ENCODE peak calls at places on chromosomes 13 and 19, in nine cellular contexts. Z is heart left ventricle; Q is K562; N is Peyer's patch; H is CD8-positive, alpha-beta memory T cell; O is stomach; J is caudate nucleus; W is AG04450; P is mammary epithelial cell. A is an unnamed sample.
A peak's percentile ranks its signal among the peaks of the same experiment; 100 is the strongest.

GRCh38 chr13:54953786-54954185 is 1925.2 kb downstream of the OLFM4 start:
- DNase-seq in H (no peak), Z (no peak), W (no peak), N (no peak), O (no peak), P (no peak), J (no peak), Q (no peak), A (no peak)

GRCh38 chr19:42197375-42197817 is 20.1 kb downstream of the DEDD2 start:
- DNase-seq in H (no peak), J (no peak), Z (no peak), W (no peak), Q (no peak), N (no peak), O (no peak), P (no peak), A (no peak)

GRCh38 chr13:112733661-112734379 is 44.0 kb downstream of the ATP11A start:
- DNase-seq in Z (no peak), J (no peak), P (no peak), H (no peak), W (no peak), Q (peak; percentile 50), O (no peak), N (no peak), A (no peak)

GRCh38 chr13:99614465-99614885 is 113.2 kb downstream of the TM9SF2 start:
- DNase-seq in J (no peak), W (no peak), Z (no peak), O (peak; percentile 39), Q (peak; percentile 54), N (no peak), P (peak; percentile 91), H (no peak), A (no peak)

GRCh38 chr13:99087130-99087953 is 109.5 kb upstream of the DOCK9 start:
- DNase-seq in W (peak; percentile 32), P (peak; percentile 88), H (peak; percentile 87), O (peak; percentile 93), J (peak; percentile 87), N (peak; percentile 95), Z (peak; percentile 92), Q (peak; percentile 96), A (peak; percentile 49)

GRCh38 chr19:45336696-45337251 is 3.8 kb upstream of the KLC3 start:
- DNase-seq in W (no peak), P (no peak), H (no peak), N (no peak), O (no peak), J (no peak), Z (no peak), Q (no peak), A (no peak)

GRCh38 chr19:31119951-31120690 is 229.1 kb downstream of the TSHZ3 start:
- DNase-seq in O (no peak), Q (no peak), J (no peak), W (no peak), N (no peak), H (no peak), Z (no peak), P (no peak), A (no peak)

GRCh38 chr19:49065905-49066512 is 1.4 kb upstream of the NTF4 start:
- DNase-seq in O (no peak), P (no peak), H (no peak), J (no peak), N (no peak), W (no peak), Q (no peak), Z (no peak), A (no peak)

GRCh38 chr13:41019027-41019487 is at the start of gene ELF1:
- DNase-seq in W (no peak), N (no peak), O (peak; percentile 59), J (no peak), Z (no peak), Q (peak; percentile 59), H (peak; percentile 38), P (peak; percentile 90), A (no peak)

GRCh38 chr19:11264452-11265176 is 2.3 kb upstream of the DOCK6 start:
- DNase-seq in W (no peak), Q (no peak), J (no peak), Z (peak; percentile 81), H (no peak), N (peak; percentile 84), P (no peak), O (peak; percentile 84), A (no peak)

GRCh38 chr13:104635879-104636278 is 1569.7 kb upstream of the SLC10A2 start:
- DNase-seq in Z (no peak), J (no peak), P (no peak), N (no peak), H (no peak), W (no peak), Q (no peak), O (no peak), A (no peak)

GRCh38 chr13:36728006-36728405 is 54.2 kb downstream of the SERTM1 start:
- DNase-seq in H (no peak), O (no peak), W (no peak), Z (no peak), Q (no peak), P (no peak), J (no peak), N (no peak), A (no peak)

GRCh38 chr19:533485-534058 is 2.0 kb downstream of the CDC34 start:
- DNase-seq in N (no peak), O (no peak), P (no peak), W (no peak), H (no peak), J (no peak), Z (no peak), Q (no peak), A (no peak)

GRCh38 chr19:41027273-41027967 is 36.3 kb downstream of the CYP2B6 start:
- DNase-seq in J (no peak), N (no peak), H (no peak), Z (no peak), P (no peak), Q (no peak), O (no peak), W (no peak), A (no peak)

GRCh38 chr19:41795031-41795461 is 1.3 kb upstream of the CEACAM3 start:
- DNase-seq in J (no peak), H (peak; percentile 37), Z (no peak), P (no peak), O (peak; percentile 65), W (no peak), Q (peak; percentile 18), N (no peak), A (no peak)

GRCh38 chr19:798415-799075 is 1.3 kb downstream of the PTBP1 start:
- DNase-seq in Q (no peak), J (no peak), N (peak; percentile 86), O (no peak), H (no peak), W (no peak), P (no peak), Z (peak; percentile 30), A (no peak)

GRCh38 chr13:82458169-82458568 is 1424.1 kb downstream of the SLITRK1 start:
- DNase-seq in J (no peak), W (no peak), Q (no peak), O (no peak), H (no peak), N (no peak), Z (no peak), P (no peak), A (no peak)

GRCh38 chr13:112772539-112772909 is 82.7 kb downstream of the ATP11A start:
- DNase-seq in W (no peak), P (no peak), N (no peak), Z (no peak), H (no peak), Q (no peak), O (no peak), J (no peak), A (no peak)

GRCh38 chr19:3537101-3537437 is 1.9 kb upstream of the TEKTIP1 start:
- DNase-seq in Q (no peak), P (no peak), J (no peak), Z (no peak), H (no peak), N (no peak), O (no peak), W (no peak), A (no peak)
- H3K27ac ChIP-seq in Q (no peak overlapping the region), P (no peak overlapping the region), J (peak overlapping the region; percentile 67), Z (no peak overlapping the region), H (no peak overlapping the region), N (no peak overlapping the region), O (peak overlapping the region; percentile 38), W (no peak overlapping the region), A (no peak overlapping the region)

GRCh38 chr13:28375250-28375930 is 119.5 kb downstream of the FLT1 start:
- DNase-seq in W (no peak), P (no peak), O (no peak), Q (peak; percentile 30), J (no peak), H (no peak), Z (no peak), N (no peak), A (no peak)

GRCh38 chr13:28379371-28380083 is 115.4 kb downstream of the FLT1 start:
- DNase-seq in W (no peak), N (no peak), J (no peak), O (no peak), Z (no peak), Q (no peak), H (no peak), P (no peak), A (no peak)

GRCh38 chr13:28373803-28374202 is 121.1 kb downstream of the FLT1 start:
- DNase-seq in H (no peak), Q (no peak), J (no peak), W (no peak), Z (no peak), O (no peak), P (no peak), N (no peak), A (no peak)

GRCh38 chr13:28380319-28380718 is 114.6 kb downstream of the FLT1 start:
- DNase-seq in W (no peak), Z (no peak), H (no peak), N (no peak), J (no peak), Q (no peak), O (no peak), P (no peak), A (no peak)

GRCh38 chr13:28376604-28377003 is 118.3 kb downstream of the FLT1 start:
- DNase-seq in Q (peak; percentile 28), O (no peak), J (no peak), P (no peak), W (no peak), Z (no peak), N (no peak), H (no peak), A (no peak)
- H3K27ac ChIP-seq in Q (no peak overlapping the region), O (no peak overlapping the region), J (no peak overlapping the region), P (no peak overlapping the region), W (no peak overlapping the region), Z (no peak overlapping the region), N (no peak overlapping the region), H (no peak overlapping the region), A (no peak overlapping the region)

DNA sequence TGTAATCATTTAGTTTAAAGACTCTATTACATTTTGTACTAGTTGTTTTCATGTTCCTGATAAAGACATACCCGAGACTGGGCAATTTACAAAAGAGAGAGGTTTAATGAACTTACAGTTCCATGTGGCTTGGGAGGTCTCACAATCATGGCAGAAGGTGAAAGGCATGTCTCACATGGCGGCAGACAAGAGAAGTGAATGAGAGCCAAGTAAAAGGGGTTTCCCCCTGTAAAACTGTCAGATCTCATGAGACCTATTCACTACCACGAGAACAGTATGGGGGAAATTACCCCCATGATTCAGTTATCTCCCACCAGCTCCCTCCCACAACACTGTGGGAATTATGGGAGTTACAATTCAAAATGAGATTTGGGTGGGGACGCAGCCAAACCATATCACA is 129.2 kb downstream of the PAN3 start:
- DNase-seq in W (no peak), Z (no peak), H (no peak), O (no peak), P (no peak), Q (no peak), N (no peak), J (no peak), A (no peak)
- H3K27ac ChIP-seq in W (no peak overlapping the region), Z (no peak overlapping the region), H (no peak overlapping the region), O (no peak overlapping the region), P (no peak overlapping the region), Q (no peak overlapping the region), N (no peak overlapping the region), J (no peak overlapping the region), A (no peak overlapping the region)

GRCh38 chr13:110312669-110313031 is 5.6 kb downstream of the COL4A2 start:
- DNase-seq in W (no peak), J (no peak), P (peak; percentile 41), Q (no peak), N (no peak), O (no peak), H (no peak), Z (peak; percentile 14), A (no peak)
- H3K27ac ChIP-seq in W (peak overlapping the region; percentile 39), J (no peak overlapping the region), P (no peak overlapping the region), Q (no peak overlapping the region), N (no peak overlapping the region), O (peak overlapping the region; percentile 97), H (no peak overlapping the region), Z (peak overlapping the region; percentile 99), A (peak overlapping the region; percentile 97)

A was measured in thoracic aorta.